ENCODE peak calls at places on chromosomes 5 and 9, in ten cellular contexts. One of them, this sample, is unnamed.

GRCh38 chr9:136061405-136061804 is 33.7 kb downstream of the NACC2 start:
- DNase-seq in cardiac muscle cell: no peak
- DNase-seq in left lung: peak; percentile 49
- DNase-seq in bronchial epithelial cell: no peak
- DNase-seq in cardiac fibroblast: no peak
- DNase-seq in tibial artery: peak; percentile 5
- DNase-seq in Panc1: no peak
- DNase-seq in WERI-Rb-1: no peak
- DNase-seq in ovary: no peak
- DNase-seq in AG20443: no peak
- DNase-seq in this sample: no peak

GRCh38 chr9:89422151-89422918 is 75.6 kb downstream of the SEMA4D start:
- DNase-seq in cardiac muscle cell: no peak
- DNase-seq in left lung: peak; percentile 85
- DNase-seq in bronchial epithelial cell: peak; percentile 43
- DNase-seq in cardiac fibroblast: peak; percentile 18
- DNase-seq in tibial artery: no peak
- DNase-seq in Panc1: no peak
- DNase-seq in WERI-Rb-1: no peak
- DNase-seq in ovary: no peak
- DNase-seq in AG20443: peak; percentile 67
- DNase-seq in this sample: no peak

GRCh38 chr9:129483467-129484324 is 137.2 kb downstream of the C9orf50 start:
- DNase-seq in cardiac muscle cell: peak; percentile 75
- DNase-seq in left lung: peak; percentile 87
- DNase-seq in bronchial epithelial cell: peak; percentile 79
- DNase-seq in cardiac fibroblast: peak; percentile 98
- DNase-seq in tibial artery: peak; percentile 94
- DNase-seq in Panc1: no peak
- DNase-seq in WERI-Rb-1: peak; percentile 69
- DNase-seq in ovary: peak; percentile 97
- DNase-seq in AG20443: peak; percentile 86
- DNase-seq in this sample: no peak

GRCh38 chr5:178232124-178232919 is at the start of gene PHYKPL:
- DNase-seq in cardiac muscle cell: peak; percentile 85
- DNase-seq in left lung: peak; percentile 95
- DNase-seq in bronchial epithelial cell: no peak
- DNase-seq in cardiac fibroblast: peak; percentile 76
- DNase-seq in tibial artery: peak; percentile 56
- DNase-seq in Panc1: no peak
- DNase-seq in WERI-Rb-1: peak; percentile 56
- DNase-seq in ovary: peak; percentile 69
- DNase-seq in AG20443: peak; percentile 90
- DNase-seq in this sample: peak; percentile 77

GRCh38 chr9:13324988-13325387 is 45.5 kb upstream of the MPDZ start:
- DNase-seq in cardiac muscle cell: no peak
- DNase-seq in left lung: no peak
- DNase-seq in bronchial epithelial cell: peak; percentile 31
- DNase-seq in cardiac fibroblast: peak; percentile 38
- DNase-seq in tibial artery: no peak
- DNase-seq in Panc1: no peak
- DNase-seq in WERI-Rb-1: no peak
- DNase-seq in ovary: no peak
- DNase-seq in AG20443: peak; percentile 22
- DNase-seq in this sample: no peak

GRCh38 chr5:39231705-39232525 is 12.6 kb upstream of the FYB1 start:
- DNase-seq in cardiac muscle cell: no peak
- DNase-seq in left lung: no peak
- DNase-seq in bronchial epithelial cell: peak; percentile 90
- DNase-seq in cardiac fibroblast: peak; percentile 34
- DNase-seq in tibial artery: no peak
- DNase-seq in Panc1: no peak
- DNase-seq in WERI-Rb-1: no peak
- DNase-seq in ovary: no peak
- DNase-seq in AG20443: no peak
- DNase-seq in this sample: no peak

GRCh38 chr9:88180084-88180765 is 42.0 kb upstream of the SPATA31C2 start:
- DNase-seq in cardiac muscle cell: no peak
- DNase-seq in left lung: peak; percentile 57
- DNase-seq in bronchial epithelial cell: peak; percentile 40
- DNase-seq in cardiac fibroblast: no peak
- DNase-seq in tibial artery: no peak
- DNase-seq in Panc1: no peak
- DNase-seq in WERI-Rb-1: no peak
- DNase-seq in ovary: no peak
- DNase-seq in AG20443: no peak
- DNase-seq in this sample: no peak

GRCh38 chr5:73448451-73449136 is at the start of gene FOXD1:
- DNase-seq in cardiac muscle cell: peak; percentile 82
- DNase-seq in left lung: peak; percentile 83
- DNase-seq in bronchial epithelial cell: peak; percentile 63
- DNase-seq in cardiac fibroblast: peak; percentile 87
- DNase-seq in tibial artery: peak; percentile 75
- DNase-seq in Panc1: peak; percentile 86
- DNase-seq in WERI-Rb-1: peak; percentile 97
- DNase-seq in ovary: peak; percentile 60
- DNase-seq in AG20443: peak; percentile 89
- DNase-seq in this sample: peak; percentile 86

GRCh38 chr9:97307500-97308163 is at the start of gene CCDC180:
- DNase-seq in cardiac muscle cell: no peak
- DNase-seq in left lung: no peak
- DNase-seq in bronchial epithelial cell: no peak
- DNase-seq in cardiac fibroblast: peak; percentile 68
- DNase-seq in tibial artery: peak; percentile 52
- DNase-seq in Panc1: no peak
- DNase-seq in WERI-Rb-1: no peak
- DNase-seq in ovary: peak; percentile 71
- DNase-seq in AG20443: no peak
- DNase-seq in this sample: no peak

GRCh38 chr9:110918316-110919054 is 119.8 kb downstream of the LPAR1 start:
- DNase-seq in cardiac muscle cell: no peak
- DNase-seq in left lung: no peak
- DNase-seq in bronchial epithelial cell: peak; percentile 86
- DNase-seq in cardiac fibroblast: peak; percentile 54
- DNase-seq in tibial artery: no peak
- DNase-seq in Panc1: no peak
- DNase-seq in WERI-Rb-1: no peak
- DNase-seq in ovary: no peak
- DNase-seq in AG20443: no peak
- DNase-seq in this sample: no peak

GRCh38 chr5:56050566-56051292 is 56.0 kb upstream of the IL6ST start:
- DNase-seq in cardiac muscle cell: peak; percentile 17
- DNase-seq in left lung: no peak
- DNase-seq in bronchial epithelial cell: no peak
- DNase-seq in cardiac fibroblast: peak; percentile 85
- DNase-seq in tibial artery: no peak
- DNase-seq in Panc1: no peak
- DNase-seq in WERI-Rb-1: no peak
- DNase-seq in ovary: no peak
- DNase-seq in AG20443: no peak
- DNase-seq in this sample: no peak

GRCh38 chr5:10478436-10478835 is 36.8 kb downstream of the ROPN1L start:
- DNase-seq in cardiac muscle cell: no peak
- DNase-seq in left lung: no peak
- DNase-seq in bronchial epithelial cell: no peak
- DNase-seq in cardiac fibroblast: no peak
- DNase-seq in tibial artery: no peak
- DNase-seq in Panc1: no peak
- DNase-seq in WERI-Rb-1: no peak
- DNase-seq in ovary: no peak
- DNase-seq in AG20443: no peak
- DNase-seq in this sample: no peak

GRCh38 chr9:114156311-114156657 is 947 bp downstream of the COL27A1 start:
- DNase-seq in cardiac muscle cell: peak; percentile 38
- DNase-seq in left lung: no peak
- DNase-seq in bronchial epithelial cell: no peak
- DNase-seq in cardiac fibroblast: no peak
- DNase-seq in tibial artery: peak; percentile 50
- DNase-seq in Panc1: no peak
- DNase-seq in WERI-Rb-1: no peak
- DNase-seq in ovary: no peak
- DNase-seq in AG20443: no peak
- DNase-seq in this sample: peak; percentile 8

GRCh38 chr9:79360387-79361347 is 211.1 kb upstream of the TLE4 start:
- DNase-seq in cardiac muscle cell: no peak
- DNase-seq in left lung: no peak
- DNase-seq in bronchial epithelial cell: no peak
- DNase-seq in cardiac fibroblast: peak; percentile 21
- DNase-seq in tibial artery: no peak
- DNase-seq in Panc1: no peak
- DNase-seq in WERI-Rb-1: no peak
- DNase-seq in ovary: no peak
- DNase-seq in AG20443: peak; percentile 12
- DNase-seq in this sample: no peak

GRCh38 chr9:135928731-135929655 is 21.6 kb upstream of the CAMSAP1 start:
- DNase-seq in cardiac muscle cell: no peak
- DNase-seq in left lung: peak; percentile 67
- DNase-seq in bronchial epithelial cell: no peak
- DNase-seq in cardiac fibroblast: no peak
- DNase-seq in tibial artery: no peak
- DNase-seq in Panc1: no peak
- DNase-seq in WERI-Rb-1: no peak
- DNase-seq in ovary: no peak
- DNase-seq in AG20443: no peak
- DNase-seq in this sample: no peak

GRCh38 chr5:73459366-73459765 is 10.8 kb upstream of the FOXD1 start:
- DNase-seq in cardiac muscle cell: no peak
- DNase-seq in left lung: no peak
- DNase-seq in bronchial epithelial cell: peak; percentile 28
- DNase-seq in cardiac fibroblast: no peak
- DNase-seq in tibial artery: no peak
- DNase-seq in Panc1: no peak
- DNase-seq in WERI-Rb-1: no peak
- DNase-seq in ovary: no peak
- DNase-seq in AG20443: no peak
- DNase-seq in this sample: no peak